ENCODE peak calls at places on chromosome 21, in seven cellular contexts. W is NCI-H446 treated with DMSO at 0.1 percent for 48 hours; U is posterior cingulate gyrus; M is activated CD8-positive, alpha-beta memory T cell treated with anti-CD3 and anti-CD28 coated beads for 4 hours; O is fibroblast of the aortic adventitia; J is tibial nerve; R is WTC11. D is an unnamed sample.

GRCh38 chr21:32543975-32544374 is 41.3 kb downstream of the TCP10L start:
- DNase-seq in W (no peak), U (no peak), M (no peak), O (no peak), J (no peak), R (no peak), D (no peak)

GRCh38 chr21:25313891-25314646 is 293.2 kb downstream of the MRPL39 start:
- DNase-seq in W (peak; percentile 43), U (no peak), M (no peak), O (peak; percentile 67), J (no peak), R (no peak), D (peak; percentile 67)

GRCh38 chr21:35814858-35815619 is 245.3 kb downstream of the SETD4 start:
- DNase-seq in W (no peak), U (no peak), M (no peak), O (no peak), J (no peak), R (no peak), D (no peak)

GRCh38 chr21:37071561-37072238 is 1.2 kb downstream of the PIGP start:
- DNase-seq in W (peak; percentile 19), U (no peak), M (no peak), O (peak; percentile 84), J (peak; percentile 72), R (no peak), D (peak; percentile 86)

GRCh38 chr21:43702785-43703067 is 16.2 kb upstream of the PDXK start:
- DNase-seq in W (no peak), U (no peak), M (no peak), O (no peak), J (no peak), R (no peak), D (no peak)

GRCh38 chr21:42424848-42425602 is 21.3 kb downstream of the UBASH3A start:
- DNase-seq in W (no peak), U (no peak), M (peak; percentile 54), O (no peak), J (no peak), R (no peak), D (no peak)

GRCh38 chr21:42157606-42158310 is 61.2 kb upstream of the ABCG1 start:
- DNase-seq in W (no peak), U (no peak), M (no peak), O (no peak), J (no peak), R (no peak), D (no peak)

GRCh38 chr21:45073301-45074047 is 906 bp upstream of the ADARB1 start:
- DNase-seq in W (no peak), U (no peak), M (no peak), O (peak; percentile 24), J (no peak), R (peak; percentile 54), D (no peak)

GRCh38 chr21:27565418-27565817 is 598.5 kb upstream of the ADAMTS5 start:
- DNase-seq in W (no peak), U (no peak), M (no peak), O (no peak), J (no peak), R (no peak), D (no peak)

GRCh38 chr21:45228656-45229240 is 58.9 kb downstream of the POFUT2 start:
- DNase-seq in W (no peak), U (no peak), M (no peak), O (no peak), J (no peak), R (no peak), D (no peak)

GRCh38 chr21:45309069-45309521 is 21.4 kb upstream of the POFUT2 start:
- DNase-seq in W (no peak), U (peak; percentile 52), M (no peak), O (peak; percentile 44), J (no peak), R (peak; percentile 89), D (peak; percentile 75)

GRCh38 chr21:18443085-18443484 is 39.5 kb upstream of the TMPRSS15 start:
- DNase-seq in W (no peak), U (no peak), M (no peak), O (no peak), J (no peak), R (no peak), D (no peak)

GRCh38 chr21:32135401-32136363 is 143.2 kb downstream of the MIS18A start:
- DNase-seq in W (peak; percentile 85), U (peak; percentile 60), M (no peak), O (no peak), J (no peak), R (no peak), D (no peak)

GRCh38 chr21:42991992-42992740 is 17.8 kb downstream of the PKNOX1 start:
- DNase-seq in W (no peak), U (no peak), M (no peak), O (peak; percentile 90), J (no peak), R (no peak), D (peak; percentile 93)

GRCh38 chr21:44766818-44767354 is 34.7 kb downstream of the UBE2G2 start:
- DNase-seq in W (no peak), U (no peak), M (no peak), O (no peak), J (no peak), R (no peak), D (no peak)

GRCh38 chr21:32256226-32256625 is 22.6 kb downstream of the MIS18A start:
- DNase-seq in W (no peak), U (no peak), M (no peak), O (no peak), J (no peak), R (no peak), D (no peak)

GRCh38 chr21:17988038-17988437 is 168.9 kb upstream of the C21orf91 start:
- DNase-seq in W (no peak), U (no peak), M (no peak), O (no peak), J (no peak), R (no peak), D (no peak)

GRCh38 chr21:43911015-43911934 is 46.3 kb downstream of the AGPAT3 start:
- DNase-seq in W (no peak), U (no peak), M (no peak), O (no peak), J (no peak), R (no peak), D (no peak)

GRCh38 chr21:39125752-39126485 is 57.3 kb downstream of the PSMG1 start:
- DNase-seq in W (peak; percentile 4), U (peak; percentile 22), M (no peak), O (peak; percentile 82), J (peak; percentile 49), R (peak; percentile 70), D (peak; percentile 87)

D was measured in fibroblast of pulmonary artery.